ENCODE peak calls at places on chromosomes 13 and 19, in ten cellular contexts. N is iris pigment epithelial cell; U is HEK293T; I is heart left ventricle; R is body of pancreas; W is RCC 7860; S is GM06990; Z is AG10803; V is CD4-positive, CD25-positive, alpha-beta regulatory T cell; F is memory B cell. L is an unnamed sample.

GRCh38 chr19:14614099-14614412 is 31.2 kb downstream of the CLEC17A start:
- DNase-seq in N (no peak), U (no peak), I (no peak), R (no peak), W (no peak), S (peak; percentile 62), Z (no peak), V (no peak), F (peak; percentile 61), L (no peak)

GRCh38 chr19:44700547-44700946 is 1.6 kb downstream of the CEACAM16 start:
- DNase-seq in N (no peak), U (no peak), I (no peak), R (no peak), W (no peak), S (no peak), Z (no peak), V (no peak), F (no peak), L (no peak)

GRCh38 chr13:28337196-28338045 is 157.5 kb downstream of the FLT1 start:
- DNase-seq in N (peak; percentile 76), U (no peak), I (no peak), R (no peak), W (no peak), S (no peak), Z (peak; percentile 89), V (no peak), F (no peak), L (peak; percentile 10)

GRCh38 chr19:39218230-39219007 is 14.4 kb upstream of the SYCN start:
- DNase-seq in N (no peak), U (no peak), I (no peak), R (no peak), W (no peak), S (no peak), Z (no peak), V (no peak), F (no peak), L (no peak)

GRCh38 chr13:38301236-38301635 is 48.4 kb upstream of the UFM1 start:
- DNase-seq in N (no peak), U (no peak), I (no peak), R (no peak), W (no peak), S (no peak), Z (no peak), V (no peak), F (no peak), L (no peak)

GRCh38 chr13:113842336-113843062 is 21.4 kb downstream of the GAS6 start:
- DNase-seq in N (no peak), U (no peak), I (peak; percentile 7), R (no peak), W (no peak), S (no peak), Z (no peak), V (no peak), F (no peak), L (no peak)

GRCh38 chr13:111326981-111327642 is 6.7 kb downstream of the TEX29 start:
- DNase-seq in N (no peak), U (no peak), I (no peak), R (no peak), W (no peak), S (no peak), Z (no peak), V (no peak), F (no peak), L (no peak)

GRCh38 chr19:46634045-46634655 is 1.9 kb downstream of the GNG8 start:
- DNase-seq in N (peak; percentile 87), U (peak; percentile 97), I (peak; percentile 67), R (peak; percentile 91), W (peak; percentile 31), S (peak; percentile 90), Z (peak; percentile 88), V (peak; percentile 91), F (peak; percentile 94), L (peak; percentile 62)

GRCh38 chr19:32558607-32559228 is 22.3 kb upstream of the PDCD5 start:
- DNase-seq in N (no peak), U (no peak), I (no peak), R (no peak), W (no peak), S (no peak), Z (no peak), V (no peak), F (no peak), L (no peak)

GRCh38 chr19:18167975-18168645 is 5.5 kb upstream of the IFI30 start:
- DNase-seq in N (no peak), U (peak; percentile 82), I (no peak), R (peak; percentile 55), W (no peak), S (no peak), Z (no peak), V (peak; percentile 52), F (peak; percentile 63), L (no peak)

GRCh38 chr19:45363861-45364459 is 6.4 kb downstream of the ERCC2 start:
- DNase-seq in N (no peak), U (no peak), I (no peak), R (no peak), W (no peak), S (no peak), Z (no peak), V (no peak), F (no peak), L (no peak)

GRCh38 chr19:3131168-3131567 is 4.7 kb upstream of the GNA15 start:
- DNase-seq in N (no peak), U (no peak), I (no peak), R (no peak), W (no peak), S (no peak), Z (no peak), V (peak; percentile 33), F (no peak), L (no peak)

GRCh38 chr13:78598382-78598781 is 5.0 kb downstream of the POU4F1 start:
- DNase-seq in N (no peak), U (no peak), I (no peak), R (no peak), W (no peak), S (no peak), Z (no peak), V (no peak), F (no peak), L (no peak)

GRCh38 chr19:1624458-1624857 is 19.2 kb upstream of the UQCR11 start:
- DNase-seq in N (peak; percentile 49), U (peak; percentile 81), I (peak; percentile 30), R (no peak), W (no peak), S (no peak), Z (peak; percentile 39), V (peak; percentile 43), F (peak; percentile 62), L (peak; percentile 57)

GRCh38 chr19:48713041-48713863 is 6.3 kb downstream of the MAMSTR start:
- DNase-seq in N (peak; percentile 51), U (peak; percentile 74), I (no peak), R (peak; percentile 22), W (no peak), S (no peak), Z (no peak), V (no peak), F (no peak), L (peak; percentile 56)

GRCh38 chr19:1449467-1450442 is at the start of gene APC2:
- DNase-seq in N (peak; percentile 30), U (peak; percentile 78), I (no peak), R (no peak), W (no peak), S (no peak), Z (peak; percentile 36), V (peak; percentile 36), F (peak; percentile 19), L (peak; percentile 89)

L was measured in cerebellar cortex.